ENCODE peak calls at places on chromosome 1, in four cellular contexts. F is stimulated activated CD4-positive, alpha-beta T cell treated with anti-CD3 and anti-CD28 coated beads, Interleukin-2, amount 100 ng/mL, for 24 hours; X is MM.1S; H is activated T-cell treated with anti-CD3 and anti-CD28 coated beads, Interleukin-2, amount 50 U/mL, for 4 hours. P is an unnamed sample.

GRCh38 chr1:175906370-175906769 is 163.0 kb upstream of the TNR start:
- DNase-seq in F (no peak), X (no peak), H (no peak), P (no peak)

GRCh38 chr1:26913754-26914619 is at the start of gene NR0B2:
- DNase-seq in F (no peak), X (no peak), H (no peak), P (no peak)

GRCh38 chr1:44250113-44250781 is 37.0 kb downstream of the DMAP1 start:
- DNase-seq in F (no peak), X (no peak), H (no peak), P (no peak)

GRCh38 chr1:27522148-27522859 is 32.3 kb upstream of the WASF2 start:
- DNase-seq in F (peak; percentile 75), X (no peak), H (peak; percentile 49), P (no peak)

GRCh38 chr1:172928412-172928811 is 122.3 kb downstream of the TNFSF18 start:
- DNase-seq in F (no peak), X (no peak), H (no peak), P (no peak)

GRCh38 chr1:62286778-62287224 is 32.4 kb downstream of the KANK4 start:
- DNase-seq in F (no peak), X (no peak), H (no peak), P (no peak)

GRCh38 chr1:94658221-94658620 is 116.7 kb upstream of the F3 start:
- DNase-seq in F (no peak), X (no peak), H (no peak), P (no peak)

GRCh38 chr1:201190005-201190404 is 619 bp upstream of the IGFN1 start:
- DNase-seq in F (no peak), X (no peak), H (no peak), P (no peak)

GRCh38 chr1:64042331-64043100 is 160.9 kb upstream of the UBE2U start:
- DNase-seq in F (no peak), X (no peak), H (no peak), P (no peak)

GRCh38 chr1:169115891-169116585 is 9.5 kb downstream of the ATP1B1 start:
- DNase-seq in F (peak; percentile 34), X (peak; percentile 87), H (no peak), P (no peak)

GRCh38 chr1:112317556-112317955 is 78.5 kb upstream of the CTTNBP2NL start:
- DNase-seq in F (no peak), X (no peak), H (no peak), P (no peak)

GRCh38 chr1:196678510-196678884 is 26.7 kb downstream of the CFH start:
- DNase-seq in F (no peak), X (no peak), H (no peak), P (no peak)

GRCh38 chr1:21626921-21627339 is 42.2 kb downstream of the RAP1GAP start:
- DNase-seq in F (no peak), X (no peak), H (no peak), P (no peak)

GRCh38 chr1:179164494-179164893 is 65.0 kb downstream of the ABL2 start:
- DNase-seq in F (no peak), X (no peak), H (no peak), P (no peak)

GRCh38 chr1:47687618-47687940 is 249.7 kb downstream of the FOXD2 start:
- DNase-seq in F (no peak), X (no peak), H (no peak), P (no peak)

GRCh38 chr1:228647523-228648444 is 87.5 kb upstream of the RHOU start:
- DNase-seq in F (peak; percentile 37), X (no peak), H (no peak), P (peak; percentile 76)

GRCh38 chr1:84159533-84160240 is 15.6 kb downstream of the PRKACB start:
- DNase-seq in F (no peak), X (no peak), H (no peak), P (no peak)

GRCh38 chr1:6634278-6635052 is 9.8 kb downstream of the THAP3 start:
- DNase-seq in F (peak; percentile 59), X (no peak), H (peak; percentile 48), P (no peak)

GRCh38 chr1:202760589-202760988 is 47.6 kb downstream of the KDM5B start:
- DNase-seq in F (no peak), X (no peak), H (no peak), P (no peak)

GRCh38 chr1:183349201-183349711 is 68.9 kb downstream of the NMNAT2 start:
- DNase-seq in F (no peak), X (no peak), H (no peak), P (no peak)

GRCh38 chr1:93599479-93599878 is 82.2 kb downstream of the BCAR3 start:
- DNase-seq in F (no peak), X (no peak), H (no peak), P (no peak)

GRCh38 chr1:205275133-205275532 is 46.4 kb downstream of the NUAK2 start:
- DNase-seq in F (no peak), X (peak; percentile 83), H (no peak), P (no peak)

GRCh38 chr1:170196490-170196889 is 50.7 kb downstream of the NTMT2 start:
- DNase-seq in F (no peak), X (no peak), H (no peak), P (no peak)

GRCh38 chr1:21639594-21640041 is 29.5 kb downstream of the RAP1GAP start:
- DNase-seq in F (no peak), X (no peak), H (no peak), P (no peak)

GRCh38 chr1:67053535-67053784 is 488 bp downstream of the SLC35D1 start:
- DNase-seq in F (no peak), X (peak; percentile 44), H (peak; percentile 19), P (no peak)

GRCh38 chr1:206693029-206693428 is 8.3 kb downstream of the MAPKAPK2 start:
- DNase-seq in F (no peak), X (peak; percentile 57), H (no peak), P (no peak)